ENCODE peak calls at places on chromosomes 7 and 10, in six cellular contexts. A, J, O, W, Z and V are unnamed samples.

GRCh38 chr7:38773430-38773829 is 135.6 kb downstream of the VPS41 start:
- DNase-seq in O (no peak), Z (no peak), W (no peak), J (no peak), A (no peak), V (no peak)

GRCh38 chr7:49773082-49773938 is at the start of gene VWC2:
- DNase-seq in W (no peak), A (peak), O (no peak), Z (no peak), J (peak), V (no peak)

GRCh38 chr7:102125127-102125561 is 161.5 kb upstream of the SH2B2 start:
- DNase-seq in O (peak), A (peak), J (no peak), W (no peak), Z (no peak), V (no peak)

GRCh38 chr10:33524966-33525365 is 190.5 kb upstream of the NRP1 start:
- DNase-seq in O (no peak), A (no peak), W (no peak), J (no peak), Z (no peak), V (no peak)

GRCh38 chr7:20329389-20330175 is 1.1 kb upstream of the ITGB8 start:
- DNase-seq in Z (peak), O (peak), J (peak), W (peak), A (no peak), V (peak)

GRCh38 chr10:128150045-128150493 is 23.8 kb upstream of the MKI67 start:
- DNase-seq in W (peak), O (no peak), J (peak), A (peak), Z (no peak), V (peak)

GRCh38 chr7:66974986-66975590 is 20.3 kb downstream of the SBDS start:
- DNase-seq in A (no peak), O (no peak), W (peak), Z (no peak), J (no peak), V (no peak)

GRCh38 chr7:462173-463103 is 57.2 kb downstream of the PDGFA start:
- DNase-seq in W (no peak), J (no peak), A (peak), Z (no peak), O (no peak), V (no peak)

GRCh38 chr10:96588601-96589419 is 2.0 kb upstream of the TM9SF3 start:
- DNase-seq in O (peak), Z (no peak), A (no peak), W (no peak), J (no peak), V (no peak)

GRCh38 chr10:116768786-116769185 is 26.4 kb upstream of the HSPA12A start:
- DNase-seq in A (no peak), W (no peak), J (no peak), O (no peak), Z (no peak), V (no peak)

GRCh38 chr10:11064832-11065231 is 47.2 kb downstream of the CELF2 start:
- DNase-seq in O (no peak), A (no peak), Z (no peak), J (no peak), W (no peak), V (no peak)

GRCh38 chr10:126017961-126018560 is 121.7 kb downstream of the FANK1 start:
- DNase-seq in Z (no peak), O (no peak), A (no peak), J (no peak), W (no peak), V (no peak)

GRCh38 chr10:119378737-119379067 is 163.8 kb downstream of the RGS10 start:
- DNase-seq in J (no peak), A (no peak), Z (no peak), O (no peak), W (peak), V (no peak)
- H3K4me3 ChIP-seq in J (no peak), A (no peak), Z (no peak), O (no peak), W (no peak), V (no peak)

DNA sequence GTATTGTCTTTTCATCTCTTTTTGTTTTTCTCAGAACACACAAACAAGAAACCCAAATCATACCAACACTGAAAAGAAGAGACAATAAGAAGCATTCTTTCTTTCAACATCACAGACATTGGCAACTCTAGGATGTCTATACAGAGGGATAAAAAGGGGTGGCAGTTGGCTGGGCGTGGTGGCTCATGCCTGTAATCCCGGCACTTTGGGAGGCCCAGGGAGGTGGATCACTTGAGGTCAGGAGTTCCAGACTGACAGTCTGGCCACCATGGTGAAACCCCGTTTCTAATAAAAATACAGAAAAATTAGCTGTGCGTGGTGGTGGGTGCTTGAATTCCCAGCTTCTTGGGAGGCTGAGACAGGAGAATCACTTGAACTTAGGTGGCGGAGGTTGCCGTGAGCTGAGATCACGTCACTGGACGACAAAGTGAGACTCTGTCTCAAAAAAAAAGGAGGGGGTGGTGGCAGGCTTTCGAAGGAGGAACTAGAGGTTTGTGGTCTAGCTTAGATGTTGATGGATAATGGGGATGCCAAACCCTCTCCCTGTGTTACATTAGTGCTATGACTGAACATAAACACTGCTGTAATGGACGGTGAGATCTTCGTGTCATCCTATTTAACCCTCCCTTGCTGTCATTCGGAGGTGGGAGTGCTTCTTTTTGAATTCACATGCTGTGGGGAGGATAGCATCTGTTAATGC is 9.4 kb downstream of the CNNM2 start:
- DNase-seq in J (no peak), W (no peak), Z (no peak), O (no peak), A (no peak), V (peak)
- TF ChIP-seq POLR2AphosphoS5 in J (no peak), W (no peak), Z (no peak), O (no peak), A (no peak), V (no peak)

GRCh38 chr10:78343266-78343665 is 309.6 kb downstream of the RPS24 start:
- DNase-seq in O (no peak), A (no peak), J (no peak), W (no peak), Z (no peak), V (no peak)
- TF ChIP-seq GABPA in O (no peak), A (no peak), J (no peak), W (no peak), Z (no peak), V (no peak)

DNA sequence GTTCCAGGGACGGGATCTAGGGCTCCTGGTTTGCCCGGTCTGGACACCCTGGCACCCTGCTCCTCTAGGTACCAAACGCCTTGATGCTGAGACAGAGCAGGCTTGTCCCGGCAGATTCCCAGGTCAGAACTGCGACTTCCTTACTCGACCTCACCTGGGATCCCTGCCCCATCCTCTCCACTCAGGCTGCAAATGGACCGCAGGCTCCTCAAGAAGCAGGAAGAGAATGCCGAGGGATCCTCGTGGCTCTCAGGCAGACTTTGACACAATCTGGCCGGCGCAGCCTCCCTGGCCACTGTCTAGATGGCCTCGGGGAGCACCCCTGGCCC is 360 bp upstream of the NODAL start:
- DNase-seq in A (no peak), J (no peak), O (no peak), Z (no peak), W (no peak), V (no peak)
- H3K4me3 ChIP-seq in A (peak), J (no peak), O (no peak), Z (no peak), W (no peak), V (no peak)

GRCh38 chr7:148261996-148262688 is 328.4 kb upstream of the C7orf33 start:
- DNase-seq in A (no peak), Z (no peak), W (no peak), O (no peak), J (peak), V (no peak)

GRCh38 chr7:148261523-148261922 is 329.0 kb upstream of the C7orf33 start:
- DNase-seq in J (no peak), W (no peak), A (no peak), Z (no peak), O (no peak), V (no peak)

GRCh38 chr7:148262721-148263229 is 327.8 kb upstream of the C7orf33 start:
- DNase-seq in J (peak), W (peak), A (peak), O (no peak), Z (peak), V (peak)

GRCh38 chr7:148256433-148256832 is 334.1 kb upstream of the C7orf33 start:
- DNase-seq in A (no peak), O (no peak), W (no peak), J (no peak), Z (no peak), V (no peak)

DNA sequence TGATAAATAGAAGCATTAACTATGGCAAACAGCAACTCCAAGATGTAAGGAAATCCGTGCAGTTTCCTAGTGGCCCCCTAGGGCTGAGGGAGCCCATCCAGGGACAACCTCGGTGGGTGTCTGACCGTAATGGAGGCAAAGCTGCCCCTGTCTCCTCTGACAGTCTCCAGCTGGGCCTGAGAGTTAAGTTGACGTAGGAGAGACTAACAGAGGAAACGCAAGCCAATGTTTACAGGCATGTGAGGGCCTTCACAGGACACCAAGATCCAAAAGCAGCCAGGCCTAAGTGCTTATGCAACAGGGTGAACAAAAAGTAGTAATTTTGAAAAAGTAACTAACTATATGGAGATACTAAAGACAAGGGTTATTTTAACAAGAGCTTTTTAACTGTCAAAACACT is 330.0 kb upstream of the C7orf33 start:
- DNase-seq in J (no peak), Z (no peak), A (no peak), W (no peak), O (no peak), V (no peak)
- TF ChIP-seq POLR2AphosphoS5 in J (no peak), Z (no peak), A (no peak), W (no peak), O (no peak), V (no peak)

GRCh38 chr10:104291439-104291951 is 22.5 kb downstream of the GSTO2 start:
- DNase-seq in O (peak), A (peak), Z (peak), W (peak), J (peak), V (peak)
- TF ChIP-seq GABPA in O (no peak), A (no peak), Z (peak), W (no peak), J (no peak), V (no peak)